ENCODE peak calls at places on chromosomes 1 and 21, in four cellular contexts. V, Q, R and E are unnamed samples.

GRCh38 chr1:109624215-109625010 is 4.8 kb downstream of the AMPD2 start:
- DNase-seq in V (no peak), Q (no peak), R (no peak), E (no peak)

GRCh38 chr1:12644237-12644636 is 352 bp downstream of the AADACL4 start:
- DNase-seq in V (no peak), Q (no peak), R (no peak), E (no peak)

GRCh38 chr1:32349211-32349708 is 13.0 kb downstream of the FAM229A start:
- DNase-seq in V (no peak), Q (no peak), R (peak; percentile 74), E (no peak)

GRCh38 chr1:1890506-1891348 is at the start of gene GNB1:
- DNase-seq in V (peak; percentile 73), Q (peak; percentile 96), R (peak; percentile 70), E (peak; percentile 94)

GRCh38 chr1:224377676-224378006 is 21.0 kb downstream of the CNIH4 start:
- DNase-seq in V (no peak), Q (no peak), R (peak; percentile 3), E (no peak)

GRCh38 chr1:200917291-200917817 is 22.7 kb downstream of the INAVA start:
- DNase-seq in V (no peak), Q (no peak), R (peak; percentile 67), E (no peak)

GRCh38 chr1:5980314-5981008 is 11.8 kb downstream of the NPHP4 start:
- DNase-seq in V (peak; percentile 88), Q (peak; percentile 78), R (no peak), E (peak; percentile 71)

GRCh38 chr1:150093805-150094204 is 26.2 kb downstream of the VPS45 start:
- DNase-seq in V (no peak), Q (no peak), R (no peak), E (no peak)

GRCh38 chr21:29053011-29053553 is 20.4 kb downstream of the CCT8 start:
- DNase-seq in V (no peak), Q (no peak), R (no peak), E (no peak)

GRCh38 chr1:13674386-13674785 is 25.6 kb upstream of the PRDM2 start:
- DNase-seq in V (no peak), Q (no peak), R (no peak), E (no peak)

GRCh38 chr1:22553991-22554522 is 9.2 kb upstream of the EPHA8 start:
- DNase-seq in V (no peak), Q (no peak), R (no peak), E (no peak)

GRCh38 chr1:43934986-43935324 is 1.4 kb downstream of the ARTN start:
- DNase-seq in V (no peak), Q (no peak), R (no peak), E (no peak)

GRCh38 chr1:179141592-179142244 is 59.8 kb downstream of the TOR3A start:
- DNase-seq in V (no peak), Q (peak; percentile 17), R (no peak), E (no peak)

GRCh38 chr1:162605225-162605927 is 26.9 kb upstream of the DDR2 start:
- DNase-seq in V (no peak), Q (no peak), R (no peak), E (no peak)

GRCh38 chr1:21012937-21013336 is 163.8 kb downstream of the EIF4G3 start:
- DNase-seq in V (no peak), Q (no peak), R (no peak), E (peak; percentile 28)

GRCh38 chr1:242522304-242522945 is 2.1 kb downstream of the PLD5 start:
- DNase-seq in V (no peak), Q (no peak), R (no peak), E (no peak)

GRCh38 chr1:9615316-9616063 is 26.8 kb downstream of the TMEM201 start:
- DNase-seq in V (peak; percentile 85), Q (peak; percentile 79), R (peak; percentile 35), E (peak; percentile 62)

GRCh38 chr1:85330711-85331290 is 54.4 kb upstream of the BCL10 start:
- DNase-seq in V (no peak), Q (no peak), R (no peak), E (no peak)

GRCh38 chr1:214583113-214583512 is 19.9 kb upstream of the CENPF start:
- DNase-seq in V (no peak), Q (no peak), R (no peak), E (no peak)

GRCh38 chr1:9097947-9098705 is 28.7 kb upstream of the SLC2A5 start:
- DNase-seq in V (no peak), Q (no peak), R (no peak), E (no peak)

GRCh38 chr1:7678491-7679158 is 92.5 kb upstream of the VAMP3 start:
- DNase-seq in V (no peak), Q (no peak), R (peak; percentile 67), E (no peak)

GRCh38 chr1:44237721-44238457 is 24.6 kb downstream of the DMAP1 start:
- DNase-seq in V (peak; percentile 89), Q (peak; percentile 95), R (no peak), E (peak; percentile 97)

GRCh38 chr1:32353886-32354570 is 8.3 kb downstream of the FAM229A start:
- DNase-seq in V (no peak), Q (no peak), R (no peak), E (no peak)

GRCh38 chr1:88800382-88801051 is 90.8 kb downstream of the GTF2B start:
- DNase-seq in V (no peak), Q (peak; percentile 46), R (peak; percentile 33), E (peak; percentile 60)

GRCh38 chr1:236416165-236416564 is 22.1 kb downstream of the EDARADD start:
- DNase-seq in V (no peak), Q (no peak), R (no peak), E (no peak)

GRCh38 chr21:27802816-27803475 is 836.1 kb upstream of the ADAMTS5 start:
- DNase-seq in V (peak; percentile 62), Q (peak; percentile 40), R (no peak), E (peak; percentile 48)

GRCh38 chr1:211259596-211260126 is 495 bp downstream of the RCOR3 start:
- DNase-seq in V (no peak), Q (peak; percentile 84), R (peak; percentile 24), E (peak; percentile 68)

GRCh38 chr21:36976882-36977651 is 10.6 kb upstream of the HLCS start:
- DNase-seq in V (peak; percentile 33), Q (peak; percentile 70), R (peak; percentile 87), E (peak; percentile 73)

GRCh38 chr1:217315346-217315745 is 315.5 kb downstream of the GPATCH2 start:
- DNase-seq in V (no peak), Q (no peak), R (no peak), E (no peak)

GRCh38 chr1:211247921-211248320 is 11.2 kb upstream of the RCOR3 start:
- DNase-seq in V (no peak), Q (peak; percentile 26), R (no peak), E (no peak)

GRCh38 chr1:153866045-153866850 is 56.5 kb downstream of the GATAD2B start:
- DNase-seq in V (no peak), Q (no peak), R (no peak), E (no peak)

DNA sequence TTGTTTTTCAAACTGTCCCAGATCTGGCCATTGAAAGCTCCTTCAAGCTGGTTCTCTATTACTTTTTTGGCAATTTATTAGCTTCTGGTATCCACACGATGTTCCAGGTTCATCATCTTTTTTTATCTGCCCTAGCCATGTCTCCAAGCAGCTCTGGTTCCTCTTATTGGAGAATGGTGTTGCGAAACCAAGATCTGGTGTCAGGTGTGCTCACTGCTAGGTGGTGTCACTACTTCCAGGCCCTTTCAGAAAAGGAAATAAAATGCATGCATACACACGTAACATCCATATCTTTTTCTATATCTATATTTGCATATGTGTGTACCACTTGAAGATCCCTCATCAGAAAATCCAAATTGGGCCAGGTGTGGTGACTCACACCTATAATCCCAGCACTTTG is 53.3 kb downstream of the GATAD2B start:
- DNase-seq in V (no peak), Q (no peak), R (no peak), E (no peak)
- TF ChIP-seq ELF4 in V (no peak), Q (no peak), R (no peak), E (no peak)

GRCh38 chr1:203592156-203592555 is 34.5 kb upstream of the ATP2B4 start:
- DNase-seq in V (peak; percentile 56), Q (no peak), R (peak; percentile 15), E (peak; percentile 44)
- TF ChIP-seq ELF4 in V (no peak), Q (no peak), R (no peak), E (no peak)

DNA sequence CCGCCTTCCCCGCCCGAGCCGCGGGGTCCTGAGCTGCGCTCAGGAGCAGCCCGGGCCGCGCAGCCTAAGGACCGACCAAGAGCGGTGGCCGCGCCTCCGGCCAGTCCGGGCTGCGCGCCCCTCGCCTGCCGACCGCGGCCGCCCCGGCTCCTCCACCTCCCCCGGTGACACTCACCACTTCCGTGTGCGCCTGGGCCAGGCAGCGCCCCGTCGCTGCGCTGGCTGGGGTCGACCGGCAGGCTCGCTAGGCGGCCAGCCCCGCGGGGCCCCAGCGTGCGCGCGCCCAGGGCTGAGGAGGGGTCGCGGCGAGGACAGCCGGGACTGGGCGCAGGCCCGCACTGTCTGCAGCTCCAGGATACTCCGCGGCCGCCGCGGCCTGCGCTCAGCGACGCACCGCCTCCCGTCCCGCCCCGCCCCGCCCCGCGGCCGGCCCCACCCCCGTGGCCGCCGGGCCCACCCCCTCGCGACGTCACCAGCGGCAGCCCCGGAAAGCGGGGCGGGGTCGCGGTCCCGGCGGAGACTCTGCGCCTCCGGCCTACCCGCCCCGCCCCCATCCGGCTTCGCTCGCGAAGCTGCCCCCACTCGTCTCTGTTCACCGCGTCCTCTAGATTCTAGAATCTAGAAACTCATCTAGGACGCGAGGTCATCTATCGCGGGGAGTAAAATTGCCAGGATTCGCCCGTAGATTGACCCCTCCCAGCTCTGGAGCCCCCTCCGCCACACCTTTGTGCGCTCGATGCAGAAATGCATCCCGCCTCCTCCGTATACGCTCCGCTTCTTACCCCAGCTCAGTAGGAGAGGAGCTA is at the start of gene JAK1:
- DNase-seq in V (peak; percentile 83), Q (peak; percentile 98), R (peak; percentile 54), E (peak; percentile 100)
- TF ChIP-seq ELF4 in V (no peak), Q (no peak), R (no peak), E (no peak)

DNA sequence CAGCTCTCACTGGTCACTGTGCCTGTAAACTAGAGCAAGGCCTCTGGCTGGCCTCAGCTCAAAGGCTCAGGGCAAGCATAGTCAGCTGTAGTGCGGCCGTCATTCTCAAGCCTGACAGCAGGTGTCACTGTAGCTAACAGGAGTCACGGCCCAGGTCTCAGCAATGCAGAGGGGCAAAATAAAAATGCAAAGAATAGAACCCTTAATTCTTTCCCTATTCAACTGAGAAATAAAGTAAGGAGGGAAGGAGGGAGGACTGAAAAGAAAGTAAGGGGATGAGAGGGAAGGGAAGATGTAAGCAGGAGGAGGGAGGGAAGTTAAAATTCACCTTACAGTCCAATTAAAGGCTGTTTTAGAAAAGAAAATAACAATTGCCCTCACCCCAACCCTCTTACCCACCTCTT is 106.1 kb downstream of the KIAA0319L start:
- DNase-seq in V (peak; percentile 86), Q (peak; percentile 72), R (peak; percentile 55), E (peak; percentile 81)
- TF ChIP-seq ELF4 in V (no peak), Q (no peak), R (no peak), E (no peak)